ENCODE peak calls at places on chromosomes 12 and 14, in eight cellular contexts. X, G, Q, O, T, L, E and V are unnamed samples.

GRCh38 chr14:103186894-103187586 is 63.8 kb downstream of the TNFAIP2 start:
- DNase-seq in L (no peak), T (no peak), Q (no peak), G (no peak), X (no peak), E (peak; percentile 34), O (no peak), V (no peak)

GRCh38 chr12:103833095-103833777 is 7.8 kb downstream of the NT5DC3 start:
- DNase-seq in X (no peak), G (no peak), O (no peak), Q (no peak), T (no peak), E (no peak), L (peak; percentile 51), V (no peak)

GRCh38 chr14:104436047-104436531 is 143.5 kb upstream of the C14orf180 start:
- DNase-seq in Q (no peak), O (no peak), X (no peak), T (no peak), G (no peak), L (peak; percentile 51), E (peak; percentile 72), V (no peak)

GRCh38 chr14:96246535-96246839 is 9.5 kb upstream of the BDKRB1 start:
- DNase-seq in O (peak; percentile 67), Q (no peak), X (no peak), E (no peak), T (no peak), L (peak; percentile 93), G (no peak), V (no peak)

GRCh38 chr12:64609543-64610091 is 678 bp upstream of the RASSF3 start:
- DNase-seq in G (no peak), Q (peak; percentile 48), L (peak; percentile 16), E (no peak), O (peak; percentile 59), T (no peak), X (peak; percentile 20), V (no peak)

GRCh38 chr14:100381386-100382105 is 58.4 kb downstream of the SLC25A47 start:
- DNase-seq in L (no peak), E (no peak), G (no peak), X (no peak), O (no peak), T (no peak), Q (no peak), V (no peak)

GRCh38 chr12:132084681-132085635 is 59.2 kb downstream of the DDX51 start:
- DNase-seq in X (peak; percentile 30), T (peak; percentile 33), L (peak; percentile 82), G (no peak), Q (no peak), E (peak; percentile 80), O (peak; percentile 71), V (peak; percentile 79)

GRCh38 chr14:29271669-29272068 is 505.1 kb downstream of the FOXG1 start:
- DNase-seq in E (no peak), L (no peak), Q (no peak), T (no peak), O (no peak), G (no peak), X (no peak), V (no peak)

GRCh38 chr12:57169969-57170368 is 22.6 kb upstream of the LRP1-AS start:
- DNase-seq in G (no peak), E (no peak), Q (no peak), X (no peak), T (no peak), L (no peak), O (no peak), V (no peak)

GRCh38 chr12:109775172-109775881 is 57.9 kb downstream of the TRPV4 start:
- DNase-seq in T (peak; percentile 44), Q (peak; percentile 6), O (peak; percentile 77), L (peak; percentile 88), G (peak; percentile 54), X (peak; percentile 49), E (peak; percentile 89), V (peak; percentile 30)

GRCh38 chr12:6613015-6613775 is 6.0 kb upstream of the CHD4 start:
- DNase-seq in G (no peak), X (peak; percentile 47), Q (peak; percentile 50), T (no peak), E (peak; percentile 87), O (no peak), L (peak; percentile 68), V (peak; percentile 36)

GRCh38 chr12:70305794-70306193 is 60.3 kb upstream of the KCNMB4 start:
- DNase-seq in L (no peak), O (no peak), Q (no peak), G (no peak), T (no peak), X (no peak), E (no peak), V (no peak)

GRCh38 chr14:35159742-35160409 is 37.5 kb downstream of the PRORP start:
- DNase-seq in T (no peak), O (peak; percentile 83), E (no peak), G (no peak), X (no peak), Q (no peak), L (peak; percentile 59), V (peak; percentile 20)

GRCh38 chr14:71193663-71194062 is 286.4 kb downstream of the PCNX1 start:
- DNase-seq in E (no peak), G (no peak), Q (no peak), T (no peak), O (no peak), L (no peak), X (no peak), V (no peak)

GRCh38 chr12:58895053-58895452 is 25.3 kb downstream of the LRIG3 start:
- DNase-seq in X (no peak), L (no peak), O (no peak), T (no peak), Q (no peak), G (no peak), E (no peak), V (no peak)

GRCh38 chr14:74905595-74906142 is 17.4 kb downstream of the RPS6KL1 start:
- DNase-seq in O (peak; percentile 48), Q (peak; percentile 4), T (peak; percentile 61), G (no peak), X (peak; percentile 61), L (peak; percentile 86), E (peak; percentile 91), V (peak; percentile 52)

GRCh38 chr14:74400328-74400727 is 25.7 kb downstream of the SYNDIG1L start:
- DNase-seq in Q (no peak), G (peak; percentile 41), E (no peak), O (no peak), X (no peak), L (peak; percentile 55), T (no peak), V (no peak)

GRCh38 chr12:19093218-19093617 is 36.3 kb upstream of the PLEKHA5 start:
- DNase-seq in E (no peak), T (no peak), G (no peak), L (peak; percentile 16), O (no peak), Q (no peak), X (no peak), V (no peak)

GRCh38 chr14:100192250-100192671 is 32.8 kb upstream of the DEGS2 start:
- DNase-seq in E (peak; percentile 70), Q (no peak), L (no peak), T (no peak), X (peak; percentile 6), O (no peak), G (no peak), V (peak; percentile 29)

GRCh38 chr12:67714648-67715047 is 66.1 kb downstream of the DYRK2 start:
- DNase-seq in O (no peak), E (no peak), T (no peak), X (no peak), G (no peak), Q (peak; percentile 49), L (no peak), V (no peak)

GRCh38 chr12:14367097-14367661 is 1.7 kb downstream of the ATF7IP start:
- DNase-seq in E (no peak), G (no peak), T (no peak), L (peak; percentile 10), Q (peak; percentile 23), O (peak; percentile 57), X (peak; percentile 67), V (peak; percentile 71)

GRCh38 chr12:13727707-13728147 is 253.7 kb downstream of the GRIN2B start:
- DNase-seq in L (no peak), Q (peak; percentile 98), X (no peak), G (no peak), E (no peak), T (no peak), O (peak; percentile 55), V (no peak)

GRCh38 chr14:23513005-23513412 is 38.6 kb downstream of the ZFHX2 start:
- DNase-seq in E (no peak), X (no peak), L (no peak), Q (no peak), G (no peak), T (no peak), O (no peak), V (no peak)

GRCh38 chr14:31336646-31337045 is 83.7 kb downstream of the HEATR5A start:
- DNase-seq in G (no peak), L (no peak), X (no peak), Q (no peak), E (no peak), T (no peak), O (no peak), V (no peak)

GRCh38 chr12:52824741-52825410 is 9.2 kb downstream of the KRT79 start:
- DNase-seq in G (no peak), T (no peak), L (no peak), E (no peak), O (no peak), Q (no peak), X (no peak), V (no peak)

GRCh38 chr12:75571651-75572050 is 60.2 kb upstream of the KRR1 start:
- DNase-seq in L (no peak), X (no peak), Q (no peak), G (no peak), T (no peak), E (no peak), O (no peak), V (no peak)